ENCODE peak calls at places on chromosome 15, in seven cellular contexts. X is left colon; Z is mucosa of gallbladder; T is stimulated activated CD8-positive, alpha-beta memory T cell treated with anti-CD3 and anti-CD28 coated beads, Interleukin-15, amount 100 ng/mL, for 24 hours; S is stimulated activated CD4-positive, alpha-beta T cell treated with anti-CD3 and anti-CD28 coated beads, Interleukin-2, amount 100 ng/mL, for 24 hours; K is NCI-H1694; R is neural crest cell. U is an unnamed sample.

GRCh38 chr15:67839358-67839928 is 402 bp downstream of the RNU6-1 start:
- DNase-seq in X (no peak), S (peak), T (no peak), K (peak), Z (no peak), R (no peak), U (peak)

GRCh38 chr15:91816942-91817341 is 36.6 kb upstream of the SLCO3A1 start:
- DNase-seq in X (no peak), S (no peak), K (no peak), R (no peak), T (no peak), Z (no peak), U (no peak)

GRCh38 chr15:68614621-68615035 is 35.8 kb downstream of the CORO2B start:
- DNase-seq in X (no peak), S (no peak), T (no peak), Z (no peak), K (no peak), R (peak), U (peak)

GRCh38 chr15:44812029-44812517 is 75.7 kb downstream of the TRIM69 start:
- DNase-seq in T (no peak), X (peak), S (no peak), Z (peak), K (peak), R (no peak), U (no peak)

GRCh38 chr15:33586791-33587697 is 276.3 kb downstream of the RYR3 start:
- DNase-seq in Z (no peak), X (no peak), T (no peak), R (no peak), S (no peak), K (no peak), U (no peak)

GRCh38 chr15:39281094-39281493 is 299.8 kb upstream of the THBS1 start:
- DNase-seq in S (no peak), Z (no peak), K (no peak), R (no peak), T (no peak), X (no peak), U (no peak)

GRCh38 chr15:93505506-93505905 is 416.5 kb upstream of the RGMA start:
- DNase-seq in S (no peak), K (no peak), X (no peak), Z (no peak), T (no peak), R (no peak), U (no peak)

GRCh38 chr15:47203993-47204392 is 513.3 kb upstream of the SEMA6D start:
- DNase-seq in K (no peak), T (no peak), S (no peak), Z (no peak), R (no peak), X (no peak), U (no peak)

U was measured in C1 segment of cervical spinal cord.